ENCODE peak calls at places on chromosomes 4 and X, in eight cellular contexts. W is stimulated activated naive CD8-positive, alpha-beta T cell treated with anti-CD3 and anti-CD28 coated beads, Interleukin-15, Interleukin-2, amounts not matched to agents 100 U/mL and 50 U/mL, for 24 hours; I is GDM1; M is activated CD4-positive, alpha-beta T cell treated with anti-CD3 and anti-CD28 coated beads for 36 hours; K is stimulated activated CD8-positive, alpha-beta memory T cell treated with anti-CD3 and anti-CD28 coated beads, Interleukin-12 subunit alpha, Interleukin-12 subunit beta, amount 100 ng/mL, for 4 hours; B is lower leg skin; A is left ventricle myocardium inferior; Z is frontal cortex. U is an unnamed sample.

GRCh38 chr4:148962539-148963290 is 520.5 kb upstream of the NR3C2 start:
- DNase-seq in W (no peak), I (no peak), M (no peak), K (no peak), B (no peak), A (no peak), Z (no peak), U (no peak)

GRCh38 chr4:127708985-127709384 is 21.2 kb upstream of the SLC25A31 start:
- DNase-seq in W (no peak), I (no peak), M (no peak), K (no peak), B (no peak), A (no peak), Z (no peak), U (no peak)

GRCh38 chrX:13180807-13181206 is 136.4 kb upstream of the FAM9C start:
- DNase-seq in W (no peak), I (no peak), M (no peak), K (no peak), B (no peak), A (no peak), Z (no peak), U (no peak)

GRCh38 chr4:183966371-183966770 is 61.3 kb downstream of the STOX2 start:
- DNase-seq in W (peak), I (no peak), M (no peak), K (no peak), B (no peak), A (no peak), Z (no peak), U (no peak)

GRCh38 chrX:144896323-144896722 is 351.0 kb upstream of the SPANXN1 start:
- DNase-seq in W (no peak), I (no peak), M (no peak), K (no peak), B (no peak), A (no peak), Z (no peak), U (no peak)

GRCh38 chr4:2962099-2962455 is 1.1 kb downstream of the NOP14 start:
- DNase-seq in W (peak), I (no peak), M (peak), K (no peak), B (no peak), A (no peak), Z (no peak), U (no peak)

GRCh38 chr4:177393236-177393635 is 49.0 kb downstream of the AGA start:
- DNase-seq in W (peak), I (no peak), M (peak), K (no peak), B (no peak), A (no peak), Z (no peak), U (no peak)

GRCh38 chr4:159787901-159788300 is 685.0 kb downstream of the RAPGEF2 start:
- DNase-seq in W (no peak), I (no peak), M (no peak), K (no peak), B (no peak), A (no peak), Z (no peak), U (no peak)

GRCh38 chr4:169485084-169485483 is 127.3 kb downstream of the NEK1 start:
- DNase-seq in W (no peak), I (no peak), M (no peak), K (no peak), B (no peak), A (no peak), Z (no peak), U (no peak)

GRCh38 chr4:184416913-184417734 is 57.2 kb downstream of the IRF2 start:
- DNase-seq in W (peak), I (no peak), M (peak), K (no peak), B (no peak), A (no peak), Z (no peak), U (no peak)

GRCh38 chrX:44314855-44315254 is 28.6 kb downstream of the EFHC2 start:
- DNase-seq in W (no peak), I (peak), M (no peak), K (no peak), B (no peak), A (no peak), Z (no peak), U (no peak)

GRCh38 chrX:153768311-153769157 is 4.5 kb downstream of the PLXNB3 start:
- DNase-seq in W (no peak), I (no peak), M (no peak), K (no peak), B (no peak), A (no peak), Z (no peak), U (no peak)

GRCh38 chrX:106415276-106415895 is 196.4 kb upstream of the RADX start:
- DNase-seq in W (no peak), I (no peak), M (peak), K (no peak), B (no peak), A (no peak), Z (no peak), U (no peak)

U was measured in effector CD4-positive, alpha-beta T cell.